ENCODE peak calls at places on chromosomes 1 and 21, in nine cellular contexts. One of them, this sample, is unnamed.

GRCh38 chr1:170313306-170313705 is 167.5 kb downstream of the NTMT2 start:
- DNase-seq in activated CD8-positive, alpha-beta memory T cell treated with anti-CD3 and anti-CD28 coated beads for 1 hour: no peak
- DNase-seq in ACHN: no peak
- DNase-seq in activated T-helper 1 cell treated with Interleukin-2 at 50 U/mL for 16 hours: no peak
- DNase-seq in RPMI8226: no peak
- DNase-seq in activated CD4-positive, alpha-beta T cell treated with anti-CD3 and anti-CD28 coated beads for 4 hours: no peak
- DNase-seq in islet precursor cell: no peak
- DNase-seq in NCI-H146: no peak
- DNase-seq in HAP-1: no peak
- DNase-seq in this sample: no peak

GRCh38 chr1:213138391-213138790 is 87.3 kb downstream of the RPS6KC1 start:
- DNase-seq in ACHN: no peak
- DNase-seq in RPMI8226: no peak
- DNase-seq in activated CD4-positive, alpha-beta T cell treated with anti-CD3 and anti-CD28 coated beads for 4 hours: no peak
- DNase-seq in NCI-H146: peak; percentile 90
- DNase-seq in activated T-helper 1 cell treated with Interleukin-2 at 50 U/mL for 16 hours: no peak
- DNase-seq in islet precursor cell: no peak
- DNase-seq in HAP-1: no peak
- DNase-seq in activated CD8-positive, alpha-beta memory T cell treated with anti-CD3 and anti-CD28 coated beads for 1 hour: no peak
- DNase-seq in this sample: peak; percentile 17

GRCh38 chr1:201230676-201231075 is 40.1 kb downstream of the IGFN1 start:
- DNase-seq in NCI-H146: no peak
- DNase-seq in activated T-helper 1 cell treated with Interleukin-2 at 50 U/mL for 16 hours: no peak
- DNase-seq in ACHN: no peak
- DNase-seq in activated CD4-positive, alpha-beta T cell treated with anti-CD3 and anti-CD28 coated beads for 4 hours: no peak
- DNase-seq in HAP-1: no peak
- DNase-seq in islet precursor cell: peak; percentile 24
- DNase-seq in RPMI8226: no peak
- DNase-seq in activated CD8-positive, alpha-beta memory T cell treated with anti-CD3 and anti-CD28 coated beads for 1 hour: no peak
- DNase-seq in this sample: no peak

GRCh38 chr1:85578321-85579295 is 2.0 kb upstream of the CCN1 start:
- DNase-seq in activated CD4-positive, alpha-beta T cell treated with anti-CD3 and anti-CD28 coated beads for 4 hours: no peak
- DNase-seq in islet precursor cell: no peak
- DNase-seq in activated T-helper 1 cell treated with Interleukin-2 at 50 U/mL for 16 hours: no peak
- DNase-seq in NCI-H146: no peak
- DNase-seq in activated CD8-positive, alpha-beta memory T cell treated with anti-CD3 and anti-CD28 coated beads for 1 hour: no peak
- DNase-seq in ACHN: peak; percentile 94
- DNase-seq in RPMI8226: no peak
- DNase-seq in HAP-1: peak; percentile 28
- DNase-seq in this sample: no peak

GRCh38 chr1:33119532-33120217 is 38.7 kb downstream of the AZIN2 start:
- DNase-seq in activated CD4-positive, alpha-beta T cell treated with anti-CD3 and anti-CD28 coated beads for 4 hours: no peak
- DNase-seq in activated CD8-positive, alpha-beta memory T cell treated with anti-CD3 and anti-CD28 coated beads for 1 hour: no peak
- DNase-seq in HAP-1: no peak
- DNase-seq in ACHN: no peak
- DNase-seq in RPMI8226: peak; percentile 37
- DNase-seq in NCI-H146: no peak
- DNase-seq in activated T-helper 1 cell treated with Interleukin-2 at 50 U/mL for 16 hours: no peak
- DNase-seq in islet precursor cell: no peak
- DNase-seq in this sample: no peak

GRCh38 chr1:192011525-192011924 is 146.7 kb upstream of the RGS18 start:
- DNase-seq in activated T-helper 1 cell treated with Interleukin-2 at 50 U/mL for 16 hours: no peak
- DNase-seq in NCI-H146: no peak
- DNase-seq in islet precursor cell: no peak
- DNase-seq in activated CD8-positive, alpha-beta memory T cell treated with anti-CD3 and anti-CD28 coated beads for 1 hour: no peak
- DNase-seq in HAP-1: no peak
- DNase-seq in activated CD4-positive, alpha-beta T cell treated with anti-CD3 and anti-CD28 coated beads for 4 hours: no peak
- DNase-seq in ACHN: no peak
- DNase-seq in RPMI8226: no peak
- DNase-seq in this sample: no peak

GRCh38 chr1:239545466-239545865 is 159.1 kb downstream of the CHRM3 start:
- DNase-seq in activated CD8-positive, alpha-beta memory T cell treated with anti-CD3 and anti-CD28 coated beads for 1 hour: no peak
- DNase-seq in activated T-helper 1 cell treated with Interleukin-2 at 50 U/mL for 16 hours: no peak
- DNase-seq in HAP-1: no peak
- DNase-seq in ACHN: no peak
- DNase-seq in NCI-H146: no peak
- DNase-seq in RPMI8226: no peak
- DNase-seq in activated CD4-positive, alpha-beta T cell treated with anti-CD3 and anti-CD28 coated beads for 4 hours: no peak
- DNase-seq in islet precursor cell: no peak
- DNase-seq in this sample: no peak

GRCh38 chr1:8962812-8963669 is 17.4 kb downstream of the CA6 start:
- DNase-seq in RPMI8226: peak; percentile 76
- DNase-seq in ACHN: peak; percentile 55
- DNase-seq in activated CD8-positive, alpha-beta memory T cell treated with anti-CD3 and anti-CD28 coated beads for 1 hour: no peak
- DNase-seq in HAP-1: peak; percentile 76
- DNase-seq in islet precursor cell: peak; percentile 87
- DNase-seq in NCI-H146: no peak
- DNase-seq in activated CD4-positive, alpha-beta T cell treated with anti-CD3 and anti-CD28 coated beads for 4 hours: peak; percentile 42
- DNase-seq in activated T-helper 1 cell treated with Interleukin-2 at 50 U/mL for 16 hours: peak; percentile 17
- DNase-seq in this sample: peak; percentile 40

GRCh38 chr1:220235462-220235861 is 36.8 kb downstream of the RAB3GAP2 start:
- DNase-seq in HAP-1: no peak
- DNase-seq in NCI-H146: peak; percentile 57
- DNase-seq in activated CD8-positive, alpha-beta memory T cell treated with anti-CD3 and anti-CD28 coated beads for 1 hour: no peak
- DNase-seq in islet precursor cell: no peak
- DNase-seq in RPMI8226: no peak
- DNase-seq in activated T-helper 1 cell treated with Interleukin-2 at 50 U/mL for 16 hours: no peak
- DNase-seq in ACHN: no peak
- DNase-seq in activated CD4-positive, alpha-beta T cell treated with anti-CD3 and anti-CD28 coated beads for 4 hours: no peak
- DNase-seq in this sample: no peak

GRCh38 chr21:44614161-44614631 is 2.3 kb downstream of the KRTAP10-8 start:
- DNase-seq in activated CD4-positive, alpha-beta T cell treated with anti-CD3 and anti-CD28 coated beads for 4 hours: no peak
- DNase-seq in ACHN: no peak
- DNase-seq in RPMI8226: no peak
- DNase-seq in islet precursor cell: no peak
- DNase-seq in NCI-H146: no peak
- DNase-seq in activated CD8-positive, alpha-beta memory T cell treated with anti-CD3 and anti-CD28 coated beads for 1 hour: no peak
- DNase-seq in activated T-helper 1 cell treated with Interleukin-2 at 50 U/mL for 16 hours: no peak
- DNase-seq in HAP-1: no peak
- DNase-seq in this sample: no peak

GRCh38 chr1:215114154-215114933 is 31.8 kb downstream of the KCNK2 start:
- DNase-seq in NCI-H146: peak; percentile 45
- DNase-seq in ACHN: peak; percentile 75
- DNase-seq in activated CD4-positive, alpha-beta T cell treated with anti-CD3 and anti-CD28 coated beads for 4 hours: no peak
- DNase-seq in HAP-1: peak; percentile 14
- DNase-seq in activated T-helper 1 cell treated with Interleukin-2 at 50 U/mL for 16 hours: no peak
- DNase-seq in activated CD8-positive, alpha-beta memory T cell treated with anti-CD3 and anti-CD28 coated beads for 1 hour: no peak
- DNase-seq in RPMI8226: no peak
- DNase-seq in islet precursor cell: no peak
- DNase-seq in this sample: no peak

GRCh38 chr1:156705321-156705917 is at the start of gene CRABP2:
- DNase-seq in ACHN: peak; percentile 40
- DNase-seq in activated T-helper 1 cell treated with Interleukin-2 at 50 U/mL for 16 hours: no peak
- DNase-seq in HAP-1: peak; percentile 72
- DNase-seq in activated CD4-positive, alpha-beta T cell treated with anti-CD3 and anti-CD28 coated beads for 4 hours: no peak
- DNase-seq in islet precursor cell: no peak
- DNase-seq in activated CD8-positive, alpha-beta memory T cell treated with anti-CD3 and anti-CD28 coated beads for 1 hour: no peak
- DNase-seq in NCI-H146: peak; percentile 38
- DNase-seq in RPMI8226: peak; percentile 39
- DNase-seq in this sample: no peak